ENCODE peak calls at places on chromosomes 12 and 14, in four cellular contexts. V is HepG2, W is GM12878, B is K562. C is an unnamed sample.

GRCh38 chr12:118358607-118359540 is 13.8 kb downstream of the TAOK3 start:
- DNase-seq in V (no peak), W (no peak), B (peak; percentile 46), C (no peak)

GRCh38 chr12:91523831-91524230 is 341.2 kb upstream of the DCN start:
- DNase-seq in V (no peak), W (no peak), B (no peak), C (no peak)

GRCh38 chr14:69501362-69501964 is 16.9 kb downstream of the PLEKHD1 start:
- DNase-seq in V (no peak), W (no peak), B (no peak), C (no peak)

GRCh38 chr12:123530683-123531082 is 2.8 kb downstream of the RILPL1 start:
- DNase-seq in V (no peak), W (no peak), B (no peak), C (no peak)

GRCh38 chr12:57467915-57468314 is 8.3 kb downstream of the GLI1 start:
- DNase-seq in V (no peak), W (no peak), B (no peak), C (no peak)

GRCh38 chr14:101276309-101277091 is 284.8 kb upstream of the DIO3 start:
- DNase-seq in V (no peak), W (no peak), B (no peak), C (no peak)

GRCh38 chr12:74227846-74228545 is 309.6 kb upstream of the ATXN7L3B start:
- DNase-seq in V (no peak), W (no peak), B (no peak), C (no peak)

GRCh38 chr14:23069413-23069806 is 12.1 kb upstream of the CDH24 start:
- DNase-seq in V (no peak), W (no peak), B (no peak), C (no peak)

GRCh38 chr14:57038689-57039088 is 228.4 kb upstream of the OTX2 start:
- DNase-seq in V (no peak), W (no peak), B (no peak), C (no peak)

GRCh38 chr14:92400579-92401444 is 77.8 kb downstream of the SLC24A4 start:
- DNase-seq in V (no peak), W (peak; percentile 82), B (no peak), C (no peak)

GRCh38 chr12:25276199-25276937 is 25.6 kb upstream of the KRAS start:
- DNase-seq in V (peak; percentile 63), W (no peak), B (peak; percentile 90), C (peak; percentile 33)

GRCh38 chr14:25111061-25111601 is 61.2 kb upstream of the STXBP6 start:
- DNase-seq in V (peak; percentile 56), W (no peak), B (no peak), C (no peak)

GRCh38 chr14:34568803-34569202 is 29.3 kb upstream of the EAPP start:
- DNase-seq in V (no peak), W (no peak), B (no peak), C (no peak)

GRCh38 chr14:51211149-51211548 is 28.9 kb upstream of the TMX1 start:
- DNase-seq in V (no peak), W (no peak), B (no peak), C (no peak)

GRCh38 chr12:130254476-130255276 is 83.0 kb upstream of the PIWIL1 start:
- DNase-seq in V (no peak), W (no peak), B (no peak), C (no peak)

GRCh38 chr14:100191584-100192249 is 32.3 kb upstream of the DEGS2 start:
- DNase-seq in V (no peak), W (no peak), B (no peak), C (no peak)

GRCh38 chr12:19799216-19799615 is 359.9 kb downstream of the AEBP2 start:
- DNase-seq in V (no peak), W (no peak), B (no peak), C (no peak)

GRCh38 chr14:60648934-60649814 is at the start of gene SIX1:
- DNase-seq in V (peak; percentile 77), W (no peak), B (peak; percentile 69), C (peak; percentile 84)

GRCh38 chr12:6201199-6201608 is 1.0 kb downstream of the CD9 start:
- DNase-seq in V (no peak), W (no peak), B (no peak), C (no peak)
- TF ChIP-seq BHLHE40 in V (no peak), W (no peak), B (no peak), C (no peak)

DNA sequence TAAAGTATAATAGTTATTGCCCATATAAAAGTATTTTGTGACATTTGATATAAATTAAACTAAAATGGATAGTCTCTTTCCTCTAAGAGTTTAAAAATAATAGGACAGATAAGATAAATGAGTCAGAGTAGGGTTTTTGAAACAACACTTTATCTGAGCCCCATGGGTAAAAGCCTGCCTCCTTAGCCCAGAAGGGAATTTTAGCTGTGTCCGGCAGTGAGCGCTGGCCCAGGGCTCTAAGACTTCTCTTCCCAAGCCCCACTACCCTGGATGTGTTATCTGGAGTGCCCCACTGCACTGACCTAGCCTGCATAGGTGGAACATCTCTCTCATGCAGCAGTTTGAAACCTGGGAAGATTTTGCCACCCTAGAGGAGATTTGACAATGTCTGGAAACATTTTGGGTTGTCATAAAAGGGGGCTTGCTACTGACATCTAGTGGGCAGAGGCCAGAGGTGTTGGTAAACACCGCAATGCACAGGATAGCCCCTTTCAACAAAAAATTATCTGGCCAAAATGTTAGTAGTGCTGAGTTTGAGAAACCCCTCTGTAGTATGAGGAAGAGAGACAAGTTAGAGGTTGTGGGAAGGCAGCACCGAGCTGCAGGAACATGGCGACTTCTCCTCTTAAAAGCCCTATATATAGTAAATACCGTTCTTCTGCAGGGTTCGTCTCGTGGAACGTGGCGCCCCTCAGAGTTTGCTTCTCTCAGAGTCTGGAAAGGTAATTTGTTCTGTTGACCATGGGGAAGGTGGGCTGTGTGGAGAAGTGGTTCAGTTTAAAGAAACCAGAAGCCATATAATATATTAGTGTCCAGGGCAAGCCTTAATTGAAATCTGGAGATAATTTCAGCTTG is 29.3 kb upstream of the ATF1 start:
- DNase-seq in V (peak; percentile 25), W (no peak), B (peak; percentile 62), C (peak; percentile 58)
- TF ChIP-seq FOXM1 in V (no peak), W (no peak), B (no peak), C (no peak)

DNA sequence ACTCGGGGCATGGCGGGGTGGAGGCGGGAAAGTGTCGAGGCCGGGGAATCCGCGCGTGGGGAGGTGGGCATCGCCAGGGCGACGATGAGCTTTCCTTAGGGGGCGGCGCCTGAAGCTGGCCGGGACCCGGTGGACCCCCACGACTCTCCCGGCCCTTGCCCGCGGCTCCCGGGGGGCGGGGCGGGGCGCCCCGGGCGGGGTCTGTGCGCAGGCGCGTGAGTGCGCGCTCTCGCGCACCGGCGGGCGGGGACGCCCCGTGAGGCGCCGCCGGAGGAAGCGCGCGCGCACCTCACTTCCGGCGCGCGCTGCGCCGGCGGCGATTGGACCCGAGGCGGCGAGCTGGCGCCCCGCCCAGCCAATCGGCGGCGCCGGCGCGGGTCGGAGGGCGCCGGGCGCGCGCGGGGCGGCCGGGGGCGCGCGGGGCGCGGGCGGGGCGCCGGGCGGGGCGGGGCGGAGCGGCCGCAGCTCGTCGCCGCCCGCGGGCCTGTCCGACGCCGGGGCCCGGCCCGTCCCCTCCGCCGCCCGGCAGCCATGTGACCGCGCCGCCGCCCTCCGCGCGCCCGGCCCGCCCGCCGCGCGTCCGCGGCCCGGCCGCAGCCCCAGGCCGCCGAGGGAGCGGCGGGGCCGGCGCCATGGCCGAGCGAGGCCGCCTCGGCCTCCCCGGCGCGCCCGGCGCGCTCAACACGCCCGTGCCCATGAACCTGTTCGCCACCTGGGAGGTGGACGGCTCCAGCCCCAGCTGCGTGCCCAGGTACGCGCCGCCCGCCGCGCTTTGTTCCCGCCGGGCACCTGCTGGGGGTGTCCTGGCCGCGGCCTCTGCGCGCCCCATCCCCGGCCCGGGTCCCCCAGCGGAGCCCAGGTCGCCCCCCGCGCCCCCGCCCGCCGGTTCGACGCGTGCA is at the start of gene PACS2:
- DNase-seq in V (peak; percentile 46), W (no peak), B (peak; percentile 85), C (peak; percentile 97)
- TF ChIP-seq TARDBP in V (no peak), W (no peak), B (no peak), C (no peak)

DNA sequence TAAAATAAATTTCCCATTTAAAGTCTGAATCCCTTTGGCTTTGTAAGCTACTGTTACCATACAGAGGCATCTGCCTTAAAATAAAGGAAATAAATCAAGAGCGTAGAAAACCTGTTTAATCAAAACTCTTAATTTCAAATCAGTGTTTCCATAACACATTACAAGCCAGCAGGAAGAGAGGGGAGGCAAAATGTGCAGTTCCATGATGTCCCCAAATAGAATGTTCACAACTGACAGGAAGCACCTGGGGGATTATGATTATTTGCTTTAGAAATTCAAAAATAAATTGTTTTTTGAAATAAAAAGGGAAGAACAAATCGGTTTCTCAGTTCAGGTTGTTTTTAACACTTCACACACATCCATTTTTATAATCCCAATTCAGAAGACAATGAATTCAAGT is 21.4 kb downstream of the SOCS2 start:
- DNase-seq in V (no peak), W (no peak), B (no peak), C (no peak)
- TF ChIP-seq BHLHE40 in V (no peak), W (no peak), B (no peak), C (no peak)

GRCh38 chr14:105192866-105193731 is 12.0 kb upstream of the NUDT14 start:
- DNase-seq in V (no peak), W (no peak), B (no peak), C (no peak)
- TF ChIP-seq FOXM1 in V (no peak), W (no peak), B (no peak), C (no peak)